ENCODE peak calls at places on chromosome 17, in eight cellular contexts. One of them, this sample, is unnamed.

GRCh38 chr17:38354466-38354865 is 2.8 kb downstream of the SOCS7 start:
- DNase-seq in HCT116: no peak
- DNase-seq in neuronal stem cell: no peak
- DNase-seq in H9: no peak
- DNase-seq in PC-9: no peak
- DNase-seq in A549: no peak
- DNase-seq in OCI-LY7: no peak
- DNase-seq in IMR-90: no peak
- DNase-seq in this sample: no peak

GRCh38 chr17:64984181-64984580 is 64.9 kb upstream of the LRRC37A3 start:
- DNase-seq in A549: no peak
- DNase-seq in neuronal stem cell: no peak
- DNase-seq in IMR-90: no peak
- DNase-seq in HCT116: no peak
- DNase-seq in OCI-LY7: no peak
- DNase-seq in H9: no peak
- DNase-seq in PC-9: no peak
- DNase-seq in this sample: no peak

GRCh38 chr17:46818319-46818928 is at the start of gene WNT3:
- DNase-seq in PC-9: no peak
- DNase-seq in HCT116: no peak
- DNase-seq in neuronal stem cell: no peak
- DNase-seq in IMR-90: no peak
- DNase-seq in A549: no peak
- DNase-seq in OCI-LY7: peak; percentile 63
- DNase-seq in H9: peak; percentile 97
- DNase-seq in this sample: no peak

GRCh38 chr17:72056155-72056554 is 64.7 kb upstream of the SOX9 start:
- DNase-seq in H9: no peak
- DNase-seq in A549: no peak
- DNase-seq in PC-9: no peak
- DNase-seq in neuronal stem cell: no peak
- DNase-seq in IMR-90: no peak
- DNase-seq in OCI-LY7: no peak
- DNase-seq in HCT116: no peak
- DNase-seq in this sample: no peak

GRCh38 chr17:17041018-17041521 is 1.2 kb upstream of the MPRIP start:
- DNase-seq in IMR-90: peak; percentile 74
- DNase-seq in HCT116: no peak
- DNase-seq in neuronal stem cell: no peak
- DNase-seq in A549: peak; percentile 68
- DNase-seq in OCI-LY7: no peak
- DNase-seq in PC-9: no peak
- DNase-seq in H9: no peak
- DNase-seq in this sample: no peak

GRCh38 chr17:50364715-50365114 is 8.3 kb downstream of the MRPL27 start:
- DNase-seq in neuronal stem cell: no peak
- DNase-seq in H9: peak; percentile 74
- DNase-seq in IMR-90: peak; percentile 65
- DNase-seq in A549: no peak
- DNase-seq in HCT116: no peak
- DNase-seq in OCI-LY7: no peak
- DNase-seq in PC-9: no peak
- DNase-seq in this sample: peak; percentile 63

GRCh38 chr17:28178800-28179199 is 136.3 kb downstream of the NLK start:
- DNase-seq in OCI-LY7: no peak
- DNase-seq in neuronal stem cell: no peak
- DNase-seq in HCT116: no peak
- DNase-seq in PC-9: no peak
- DNase-seq in IMR-90: no peak
- DNase-seq in H9: no peak
- DNase-seq in A549: no peak
- DNase-seq in this sample: no peak

GRCh38 chr17:32490101-32490482 is 3.3 kb downstream of the CDK5R1 start:
- DNase-seq in IMR-90: no peak
- DNase-seq in HCT116: no peak
- DNase-seq in PC-9: no peak
- DNase-seq in A549: no peak
- DNase-seq in H9: peak; percentile 58
- DNase-seq in neuronal stem cell: no peak
- DNase-seq in OCI-LY7: no peak
- DNase-seq in this sample: no peak

GRCh38 chr17:72244942-72245341 is 124.1 kb downstream of the SOX9 start:
- DNase-seq in IMR-90: no peak
- DNase-seq in OCI-LY7: no peak
- DNase-seq in neuronal stem cell: no peak
- DNase-seq in PC-9: no peak
- DNase-seq in H9: no peak
- DNase-seq in HCT116: no peak
- DNase-seq in A549: no peak
- DNase-seq in this sample: peak; percentile 55

GRCh38 chr17:55433629-55434422 is 12.2 kb upstream of the MMD start:
- DNase-seq in HCT116: no peak
- DNase-seq in PC-9: peak; percentile 64
- DNase-seq in H9: no peak
- DNase-seq in OCI-LY7: no peak
- DNase-seq in IMR-90: peak; percentile 96
- DNase-seq in A549: peak; percentile 91
- DNase-seq in neuronal stem cell: no peak
- DNase-seq in this sample: peak; percentile 87

GRCh38 chr17:57496382-57496781 is 240.1 kb downstream of the MSI2 start:
- DNase-seq in neuronal stem cell: no peak
- DNase-seq in A549: no peak
- DNase-seq in IMR-90: no peak
- DNase-seq in H9: no peak
- DNase-seq in PC-9: no peak
- DNase-seq in HCT116: no peak
- DNase-seq in OCI-LY7: no peak
- DNase-seq in this sample: no peak

GRCh38 chr17:19513897-19514488 is 19.7 kb upstream of the SLC47A1 start:
- DNase-seq in IMR-90: peak; percentile 60
- DNase-seq in neuronal stem cell: peak; percentile 65
- DNase-seq in OCI-LY7: peak; percentile 74
- DNase-seq in H9: peak; percentile 85
- DNase-seq in A549: peak; percentile 82
- DNase-seq in HCT116: peak; percentile 75
- DNase-seq in PC-9: peak; percentile 75
- DNase-seq in this sample: peak; percentile 48

DNA sequence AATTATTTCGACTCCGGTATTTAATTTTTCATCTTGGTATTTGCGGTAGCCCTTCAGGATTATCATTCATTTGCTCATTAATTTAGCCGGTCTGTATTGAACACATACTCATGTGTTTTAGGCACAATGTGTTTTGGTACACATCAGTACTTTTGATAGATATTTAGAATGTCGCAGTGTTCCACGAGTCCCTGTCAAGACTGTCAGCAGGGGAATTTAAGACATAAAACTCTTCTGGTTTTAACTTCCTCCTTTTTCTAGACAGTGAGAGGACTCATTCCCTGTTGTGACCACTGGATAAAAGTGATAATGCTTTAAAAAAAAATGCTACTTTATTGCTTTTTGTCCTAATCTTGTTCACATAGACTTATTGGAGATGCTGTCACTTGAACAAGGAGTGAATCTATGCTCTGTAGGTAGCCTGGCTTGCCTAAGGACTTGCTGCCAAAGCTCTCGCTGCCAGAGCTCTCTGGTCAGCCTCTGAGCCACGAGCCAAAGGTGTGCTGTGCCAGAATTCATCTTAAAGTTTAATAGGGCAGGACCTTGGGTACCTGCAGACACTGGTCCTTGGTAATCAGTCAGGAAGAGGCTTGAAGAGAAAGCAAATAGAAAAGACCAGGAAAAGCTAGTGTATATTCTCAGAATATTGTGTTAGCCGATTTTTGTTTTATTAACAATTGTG is 5.3 kb downstream of the DCAF7 start:
- DNase-seq in neuronal stem cell: no peak
- DNase-seq in HCT116: no peak
- DNase-seq in OCI-LY7: no peak
- DNase-seq in H9: no peak
- DNase-seq in IMR-90: no peak
- DNase-seq in PC-9: no peak
- DNase-seq in A549: no peak
- DNase-seq in this sample: no peak
- H3K4me2 ChIP-seq in neuronal stem cell: no peak overlapping the region
- H3K4me2 ChIP-seq in HCT116: no peak overlapping the region
- H3K4me2 ChIP-seq in OCI-LY7: no peak overlapping the region
- H3K4me2 ChIP-seq in H9: no peak overlapping the region
- H3K4me2 ChIP-seq in IMR-90: no peak overlapping the region
- H3K4me2 ChIP-seq in PC-9: no peak overlapping the region
- H3K4me2 ChIP-seq in A549: no peak overlapping the region
- H3K4me2 ChIP-seq in this sample: no peak overlapping the region

GRCh38 chr17:42247734-42248133 is 28.5 kb downstream of the STAT5B start:
- DNase-seq in HCT116: no peak
- DNase-seq in IMR-90: peak; percentile 81
- DNase-seq in PC-9: peak; percentile 29
- DNase-seq in neuronal stem cell: no peak
- DNase-seq in H9: no peak
- DNase-seq in OCI-LY7: no peak
- DNase-seq in A549: peak; percentile 63
- DNase-seq in this sample: peak; percentile 64

GRCh38 chr17:42249681-42250446 is 26.3 kb downstream of the STAT5B start:
- DNase-seq in HCT116: no peak
- DNase-seq in A549: no peak
- DNase-seq in IMR-90: no peak
- DNase-seq in H9: no peak
- DNase-seq in neuronal stem cell: no peak
- DNase-seq in PC-9: no peak
- DNase-seq in OCI-LY7: no peak
- DNase-seq in this sample: no peak

GRCh38 chr17:42246515-42246914 is 29.7 kb downstream of the STAT5B start:
- DNase-seq in IMR-90: peak; percentile 65
- DNase-seq in A549: no peak
- DNase-seq in OCI-LY7: no peak
- DNase-seq in neuronal stem cell: no peak
- DNase-seq in H9: no peak
- DNase-seq in PC-9: no peak
- DNase-seq in HCT116: no peak
- DNase-seq in this sample: no peak

GRCh38 chr17:42251115-42251514 is 25.1 kb downstream of the STAT5B start:
- DNase-seq in HCT116: no peak
- DNase-seq in A549: peak; percentile 48
- DNase-seq in IMR-90: no peak
- DNase-seq in OCI-LY7: no peak
- DNase-seq in neuronal stem cell: no peak
- DNase-seq in H9: no peak
- DNase-seq in PC-9: no peak
- DNase-seq in this sample: peak; percentile 43

DNA sequence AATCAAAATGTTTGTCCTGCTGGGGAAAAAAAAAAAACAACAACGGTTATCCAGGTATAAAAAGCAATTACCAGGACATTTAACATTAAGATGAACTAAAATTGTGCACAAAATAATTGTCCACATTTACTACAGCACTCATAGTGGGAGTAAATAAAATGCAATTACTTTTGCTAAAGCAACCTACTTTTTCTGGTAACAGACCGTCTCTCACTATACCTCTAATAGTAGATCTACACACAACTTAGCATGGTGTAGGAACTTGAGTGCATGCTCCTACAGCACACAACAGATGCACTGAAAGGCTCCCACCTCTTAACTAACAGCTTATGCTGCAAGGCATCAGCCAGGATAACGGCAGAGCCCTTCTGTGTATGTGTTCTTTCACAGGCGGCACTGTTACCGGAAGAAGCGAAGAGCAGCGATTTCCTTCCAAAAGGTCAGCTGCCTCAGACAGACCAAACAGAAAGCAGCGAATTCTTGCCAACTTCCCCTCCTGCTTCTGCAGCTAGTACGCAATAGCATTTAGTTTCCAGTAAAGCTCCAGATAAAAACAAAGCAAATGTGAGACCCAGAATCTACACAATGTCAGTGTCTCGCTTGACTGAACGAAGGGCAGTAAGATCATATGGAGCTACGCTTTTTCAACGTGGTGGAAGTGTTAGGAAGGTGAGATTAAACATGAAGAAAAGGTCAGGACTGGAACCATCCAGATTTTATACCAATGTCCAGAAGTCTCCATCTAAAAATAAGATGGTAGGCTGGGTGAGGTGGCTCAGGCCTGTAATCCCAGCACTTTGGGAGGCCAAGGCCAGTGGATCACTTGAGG is 27.6 kb downstream of the STAT5B start:
- DNase-seq in H9: no peak
- DNase-seq in OCI-LY7: peak; percentile 86
- DNase-seq in PC-9: no peak
- DNase-seq in HCT116: no peak
- DNase-seq in A549: no peak
- DNase-seq in IMR-90: peak; percentile 93
- DNase-seq in neuronal stem cell: no peak
- DNase-seq in this sample: peak; percentile 93
- H3K4me2 ChIP-seq in H9: no peak overlapping the region
- H3K4me2 ChIP-seq in OCI-LY7: peak overlapping the region; percentile 63
- H3K4me2 ChIP-seq in PC-9: no peak overlapping the region
- H3K4me2 ChIP-seq in HCT116: no peak overlapping the region
- H3K4me2 ChIP-seq in A549: no peak overlapping the region
- H3K4me2 ChIP-seq in IMR-90: peak overlapping the region; percentile 86
- H3K4me2 ChIP-seq in neuronal stem cell: no peak overlapping the region
- H3K4me2 ChIP-seq in this sample: peak overlapping the region; percentile 86

DNA sequence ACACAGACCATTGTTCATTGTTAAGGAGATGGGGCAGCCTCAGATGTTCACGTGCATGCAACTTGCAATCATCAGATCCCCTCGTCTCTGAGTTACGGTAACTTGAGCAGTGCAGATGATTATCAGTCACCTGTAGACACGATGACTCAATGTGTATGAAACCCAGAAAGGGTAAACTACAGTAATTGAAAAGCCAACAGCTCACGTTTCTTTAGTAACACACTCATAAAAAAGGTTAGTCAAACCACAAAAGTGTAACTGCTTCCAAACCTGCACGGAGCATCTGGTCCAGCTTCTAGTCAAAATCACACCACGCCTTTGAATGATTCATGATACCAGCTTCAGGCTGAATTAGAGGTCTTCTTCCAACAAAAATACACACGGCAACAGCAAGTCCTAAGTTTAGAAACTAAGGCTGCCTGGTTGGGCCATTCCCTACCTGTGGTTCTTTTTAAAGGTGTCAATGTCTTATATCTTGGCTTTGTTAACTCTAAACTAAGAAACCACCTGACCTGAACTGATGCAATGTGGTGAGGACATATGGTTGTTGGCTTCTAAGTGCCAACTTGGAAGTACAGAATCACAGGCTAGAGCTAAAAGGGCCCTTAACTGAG is 32.3 kb downstream of the GRB7 start:
- DNase-seq in HCT116: peak; percentile 63
- DNase-seq in OCI-LY7: peak; percentile 67
- DNase-seq in neuronal stem cell: no peak
- DNase-seq in A549: no peak
- DNase-seq in PC-9: peak; percentile 66
- DNase-seq in IMR-90: peak; percentile 32
- DNase-seq in H9: no peak
- DNase-seq in this sample: peak; percentile 78
- H3K4me2 ChIP-seq in HCT116: peak overlapping the region; percentile 57
- H3K4me2 ChIP-seq in OCI-LY7: peak overlapping the region; percentile 88
- H3K4me2 ChIP-seq in neuronal stem cell: no peak overlapping the region
- H3K4me2 ChIP-seq in A549: no peak overlapping the region
- H3K4me2 ChIP-seq in PC-9: peak overlapping the region; percentile 53
- H3K4me2 ChIP-seq in IMR-90: no peak overlapping the region
- H3K4me2 ChIP-seq in H9: no peak overlapping the region
- H3K4me2 ChIP-seq in this sample: no peak overlapping the region

DNA sequence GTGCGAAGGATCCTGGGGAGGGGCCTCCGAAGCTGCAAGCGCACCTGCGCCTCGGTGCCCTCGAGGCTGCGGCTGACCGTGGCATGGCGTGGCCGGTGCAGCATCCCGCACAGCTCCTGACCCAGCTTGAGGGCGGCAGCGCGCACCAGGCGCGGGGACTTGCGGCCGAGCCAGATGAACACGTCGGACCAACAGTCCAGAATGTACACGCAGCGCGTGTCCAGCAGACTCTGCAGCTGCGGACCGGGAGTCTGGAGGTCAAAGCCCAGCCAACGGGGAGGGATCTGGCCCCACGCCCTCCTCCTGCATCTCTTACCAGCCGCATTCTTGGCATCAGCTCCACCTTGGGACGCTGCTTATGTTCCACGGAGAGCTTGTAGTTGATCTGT is 10.9 kb downstream of the FLII start:
- DNase-seq in OCI-LY7: no peak
- DNase-seq in H9: no peak
- DNase-seq in PC-9: no peak
- DNase-seq in IMR-90: no peak
- DNase-seq in A549: no peak
- DNase-seq in HCT116: no peak
- DNase-seq in neuronal stem cell: no peak
- DNase-seq in this sample: no peak
- H3K4me2 ChIP-seq in OCI-LY7: no peak overlapping the region
- H3K4me2 ChIP-seq in H9: no peak overlapping the region
- H3K4me2 ChIP-seq in PC-9: no peak overlapping the region
- H3K4me2 ChIP-seq in IMR-90: no peak overlapping the region
- H3K4me2 ChIP-seq in A549: no peak overlapping the region
- H3K4me2 ChIP-seq in HCT116: no peak overlapping the region
- H3K4me2 ChIP-seq in neuronal stem cell: no peak overlapping the region
- H3K4me2 ChIP-seq in this sample: no peak overlapping the region

This sample was measured in fibroblast of lung.